ENCODE peak calls at places on chromosomes 5 and 9, in seven cellular contexts. One of them, this sample, is unnamed.

GRCh38 chr9:2526071-2526862 is 95.3 kb upstream of the VLDLR start:
- DNase-seq in Peyer's patch: no peak
- DNase-seq in suprapubic skin: no peak
- DNase-seq in tibial nerve: no peak
- DNase-seq in sigmoid colon: no peak
- DNase-seq in GM12878: no peak
- DNase-seq in stomach: no peak
- DNase-seq in this sample: no peak

GRCh38 chr5:172674155-172674554 is 33.1 kb downstream of the NEURL1B start:
- DNase-seq in tibial nerve: no peak
- DNase-seq in stomach: no peak
- DNase-seq in suprapubic skin: no peak
- DNase-seq in Peyer's patch: peak; percentile 54
- DNase-seq in sigmoid colon: peak; percentile 25
- DNase-seq in GM12878: no peak
- DNase-seq in this sample: no peak

GRCh38 chr5:159061834-159062530 is 37.7 kb downstream of the EBF1 start:
- DNase-seq in Peyer's patch: no peak
- DNase-seq in tibial nerve: no peak
- DNase-seq in stomach: no peak
- DNase-seq in GM12878: no peak
- DNase-seq in suprapubic skin: no peak
- DNase-seq in sigmoid colon: no peak
- DNase-seq in this sample: no peak

GRCh38 chr5:86623785-86624483 is 6.2 kb downstream of the COX7C start:
- DNase-seq in Peyer's patch: no peak
- DNase-seq in suprapubic skin: no peak
- DNase-seq in stomach: no peak
- DNase-seq in tibial nerve: no peak
- DNase-seq in sigmoid colon: no peak
- DNase-seq in GM12878: no peak
- DNase-seq in this sample: no peak

GRCh38 chr9:135702002-135702721 is at the start of gene KCNT1:
- DNase-seq in Peyer's patch: peak; percentile 69
- DNase-seq in stomach: peak; percentile 46
- DNase-seq in suprapubic skin: no peak
- DNase-seq in sigmoid colon: no peak
- DNase-seq in tibial nerve: peak; percentile 36
- DNase-seq in GM12878: no peak
- DNase-seq in this sample: peak; percentile 44

GRCh38 chr5:159422371-159422770 is 92.1 kb upstream of the IL12B start:
- DNase-seq in sigmoid colon: no peak
- DNase-seq in GM12878: no peak
- DNase-seq in tibial nerve: no peak
- DNase-seq in Peyer's patch: no peak
- DNase-seq in suprapubic skin: no peak
- DNase-seq in stomach: no peak
- DNase-seq in this sample: no peak

GRCh38 chr5:7668627-7669026 is 182.3 kb downstream of the CFAP90 start:
- DNase-seq in Peyer's patch: no peak
- DNase-seq in tibial nerve: no peak
- DNase-seq in stomach: no peak
- DNase-seq in suprapubic skin: no peak
- DNase-seq in sigmoid colon: no peak
- DNase-seq in GM12878: no peak
- DNase-seq in this sample: no peak

GRCh38 chr5:53472279-53472678 is 8.2 kb upstream of the FST start:
- DNase-seq in GM12878: no peak
- DNase-seq in Peyer's patch: no peak
- DNase-seq in sigmoid colon: no peak
- DNase-seq in stomach: no peak
- DNase-seq in tibial nerve: no peak
- DNase-seq in suprapubic skin: no peak
- DNase-seq in this sample: no peak

GRCh38 chr5:56763711-56764466 is 51.5 kb upstream of the MAP3K1 start:
- DNase-seq in GM12878: no peak
- DNase-seq in tibial nerve: no peak
- DNase-seq in stomach: no peak
- DNase-seq in Peyer's patch: no peak
- DNase-seq in suprapubic skin: no peak
- DNase-seq in sigmoid colon: no peak
- DNase-seq in this sample: peak; percentile 19

GRCh38 chr5:140398379-140398811 is 3.2 kb upstream of the ANKHD1 start:
- DNase-seq in tibial nerve: no peak
- DNase-seq in Peyer's patch: no peak
- DNase-seq in suprapubic skin: no peak
- DNase-seq in stomach: no peak
- DNase-seq in sigmoid colon: no peak
- DNase-seq in GM12878: no peak
- DNase-seq in this sample: no peak

GRCh38 chr5:79107020-79107796 is 4.4 kb upstream of the BHMT start:
- DNase-seq in Peyer's patch: no peak
- DNase-seq in sigmoid colon: no peak
- DNase-seq in suprapubic skin: no peak
- DNase-seq in GM12878: no peak
- DNase-seq in stomach: no peak
- DNase-seq in tibial nerve: no peak
- DNase-seq in this sample: peak; percentile 73

GRCh38 chr9:34381323-34381722 is 4.6 kb upstream of the MYORG start:
- DNase-seq in stomach: no peak
- DNase-seq in suprapubic skin: peak; percentile 63
- DNase-seq in Peyer's patch: peak; percentile 78
- DNase-seq in tibial nerve: no peak
- DNase-seq in GM12878: no peak
- DNase-seq in sigmoid colon: peak; percentile 70
- DNase-seq in this sample: peak; percentile 42

GRCh38 chr9:85927077-85927476 is 13.9 kb upstream of the NAA35 start:
- DNase-seq in suprapubic skin: no peak
- DNase-seq in sigmoid colon: no peak
- DNase-seq in Peyer's patch: no peak
- DNase-seq in GM12878: no peak
- DNase-seq in stomach: no peak
- DNase-seq in tibial nerve: no peak
- DNase-seq in this sample: no peak

GRCh38 chr9:115135786-115136185 is 17.8 kb upstream of the TNC start:
- DNase-seq in sigmoid colon: peak; percentile 79
- DNase-seq in stomach: no peak
- DNase-seq in GM12878: no peak
- DNase-seq in tibial nerve: no peak
- DNase-seq in suprapubic skin: no peak
- DNase-seq in Peyer's patch: no peak
- DNase-seq in this sample: no peak

GRCh38 chr9:83281306-83282255 is 218.6 kb upstream of the RASEF start:
- DNase-seq in tibial nerve: no peak
- DNase-seq in Peyer's patch: no peak
- DNase-seq in stomach: no peak
- DNase-seq in GM12878: no peak
- DNase-seq in sigmoid colon: no peak
- DNase-seq in suprapubic skin: no peak
- DNase-seq in this sample: peak; percentile 70

GRCh38 chr5:76210946-76211345 is 127.8 kb downstream of the SV2C start:
- DNase-seq in sigmoid colon: no peak
- DNase-seq in Peyer's patch: no peak
- DNase-seq in tibial nerve: no peak
- DNase-seq in GM12878: no peak
- DNase-seq in suprapubic skin: no peak
- DNase-seq in stomach: no peak
- DNase-seq in this sample: no peak

GRCh38 chr9:95815153-95815552 is 60.3 kb upstream of the ERCC6L2 start:
- DNase-seq in sigmoid colon: no peak
- DNase-seq in Peyer's patch: no peak
- DNase-seq in suprapubic skin: no peak
- DNase-seq in GM12878: no peak
- DNase-seq in tibial nerve: peak; percentile 35
- DNase-seq in stomach: no peak
- DNase-seq in this sample: no peak

GRCh38 chr9:16828335-16829281 is 41.9 kb downstream of the BNC2 start:
- DNase-seq in tibial nerve: peak; percentile 15
- DNase-seq in GM12878: no peak
- DNase-seq in suprapubic skin: peak; percentile 64
- DNase-seq in stomach: no peak
- DNase-seq in sigmoid colon: peak; percentile 78
- DNase-seq in Peyer's patch: peak; percentile 61
- DNase-seq in this sample: peak; percentile 20

GRCh38 chr5:64838376-64838775 is 69.6 kb downstream of the CWC27 start:
- DNase-seq in sigmoid colon: no peak
- DNase-seq in Peyer's patch: no peak
- DNase-seq in GM12878: no peak
- DNase-seq in tibial nerve: no peak
- DNase-seq in stomach: no peak
- DNase-seq in suprapubic skin: no peak
- DNase-seq in this sample: no peak

GRCh38 chr9:134205636-134206316 is 41.4 kb upstream of the RNU6ATAC start:
- DNase-seq in tibial nerve: peak; percentile 71
- DNase-seq in Peyer's patch: no peak
- DNase-seq in GM12878: no peak
- DNase-seq in stomach: no peak
- DNase-seq in suprapubic skin: peak; percentile 76
- DNase-seq in sigmoid colon: peak; percentile 78
- DNase-seq in this sample: peak; percentile 38

GRCh38 chr9:123281659-123282342 is 13.4 kb upstream of the STRBP start:
- DNase-seq in stomach: no peak
- DNase-seq in suprapubic skin: no peak
- DNase-seq in GM12878: no peak
- DNase-seq in sigmoid colon: no peak
- DNase-seq in tibial nerve: no peak
- DNase-seq in Peyer's patch: no peak
- DNase-seq in this sample: no peak

GRCh38 chr5:176499273-176499672 is 37.9 kb downstream of the RNF44 start:
- DNase-seq in Peyer's patch: no peak
- DNase-seq in tibial nerve: no peak
- DNase-seq in suprapubic skin: no peak
- DNase-seq in sigmoid colon: no peak
- DNase-seq in stomach: no peak
- DNase-seq in GM12878: no peak
- DNase-seq in this sample: no peak

DNA sequence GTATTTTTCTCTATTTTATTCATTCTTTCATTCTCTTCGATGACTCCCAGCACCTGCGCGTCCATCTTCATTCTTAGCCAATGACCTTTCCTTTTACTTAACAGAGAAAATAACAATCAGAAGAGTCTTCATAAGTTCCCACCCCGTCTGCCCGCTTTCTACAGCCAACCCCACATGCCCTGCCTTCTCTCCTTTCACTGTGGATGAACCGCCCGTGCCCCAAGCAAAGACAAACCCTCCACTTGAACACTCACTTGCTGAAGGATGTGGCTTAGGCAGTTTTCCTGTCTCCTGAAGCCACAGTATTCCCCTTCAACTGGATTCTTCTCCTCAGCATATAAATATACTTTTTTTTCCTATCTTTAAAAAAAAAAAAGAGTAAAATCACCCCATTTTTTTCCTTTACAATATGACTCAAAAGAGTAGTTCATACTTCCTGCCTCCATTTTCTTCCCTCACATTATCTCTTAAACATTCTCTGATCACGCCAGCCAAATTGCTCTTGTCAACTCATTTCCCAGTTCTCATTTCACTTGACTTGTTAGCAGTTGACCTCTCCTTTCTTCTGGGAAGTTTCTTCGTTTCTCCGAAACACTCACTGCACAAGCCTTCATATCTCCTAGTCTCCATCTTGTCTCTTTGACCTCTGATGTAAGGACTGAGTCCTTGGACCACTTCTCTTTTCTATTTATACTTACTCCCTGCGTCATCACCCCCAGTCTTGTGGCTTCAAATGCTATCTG is 11.1 kb downstream of the NIPSNAP3B start:
- DNase-seq in sigmoid colon: no peak
- DNase-seq in GM12878: peak; percentile 85
- DNase-seq in Peyer's patch: no peak
- DNase-seq in stomach: no peak
- DNase-seq in tibial nerve: no peak
- DNase-seq in suprapubic skin: no peak
- DNase-seq in this sample: peak; percentile 53
- TF ChIP-seq POLR2A in sigmoid colon: no peak
- TF ChIP-seq POLR2A in GM12878: peak; percentile 73
- TF ChIP-seq POLR2A in Peyer's patch: no peak
- TF ChIP-seq POLR2A in stomach: no peak
- TF ChIP-seq POLR2A in tibial nerve: no peak
- TF ChIP-seq POLR2A in suprapubic skin: no peak
- TF ChIP-seq POLR2A in this sample: no peak

DNA sequence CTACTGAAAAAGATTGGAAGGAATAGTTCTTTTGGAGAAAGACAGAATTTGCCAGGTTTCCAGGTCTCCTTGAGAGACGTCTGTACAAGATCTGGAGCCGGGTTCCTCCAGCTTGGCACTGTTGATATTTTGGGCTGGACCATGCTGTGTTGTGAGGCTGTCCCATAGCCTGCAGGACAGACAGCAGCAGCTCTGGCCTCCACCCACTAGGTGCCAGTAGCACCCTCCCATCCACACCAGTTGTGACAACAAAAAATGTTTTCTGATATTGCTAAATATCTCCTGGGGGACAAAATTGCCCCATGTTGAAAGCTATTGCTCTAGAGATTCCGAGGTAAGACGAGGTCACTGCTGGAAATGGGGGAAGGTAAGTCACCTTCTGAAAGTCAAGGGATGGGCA is 287.7 kb upstream of the DAP start:
- DNase-seq in tibial nerve: no peak
- DNase-seq in sigmoid colon: no peak
- DNase-seq in stomach: no peak
- DNase-seq in GM12878: no peak
- DNase-seq in Peyer's patch: no peak
- DNase-seq in suprapubic skin: no peak
- DNase-seq in this sample: no peak
- H3K36me3 ChIP-seq in tibial nerve: no peaks in the 10 kb centered on the region
- H3K36me3 ChIP-seq in sigmoid colon: no peaks in the 10 kb centered on the region
- H3K36me3 ChIP-seq in stomach: no peaks in the 10 kb centered on the region
- H3K36me3 ChIP-seq in GM12878: no peaks in the 10 kb centered on the region
- H3K36me3 ChIP-seq in Peyer's patch: no peaks in the 10 kb centered on the region
- H3K36me3 ChIP-seq in suprapubic skin: no peaks in the 10 kb centered on the region
- H3K36me3 ChIP-seq in this sample: no peaks in the 10 kb centered on the region

GRCh38 chr9:128927731-128928411 is 7.1 kb downstream of the PHYHD1 start:
- DNase-seq in GM12878: peak; percentile 9
- DNase-seq in suprapubic skin: no peak
- DNase-seq in stomach: peak; percentile 67
- DNase-seq in sigmoid colon: no peak
- DNase-seq in tibial nerve: no peak
- DNase-seq in Peyer's patch: no peak
- DNase-seq in this sample: peak; percentile 61
- TF ChIP-seq CTCF in GM12878: peak; percentile 87
- TF ChIP-seq CTCF in suprapubic skin: peak; percentile 86
- TF ChIP-seq CTCF in stomach: peak; percentile 85
- TF ChIP-seq CTCF in sigmoid colon: peak; percentile 87
- TF ChIP-seq CTCF in tibial nerve: peak; percentile 84
- TF ChIP-seq CTCF in Peyer's patch: peak; percentile 89
- TF ChIP-seq CTCF in this sample: peak; percentile 88

DNA sequence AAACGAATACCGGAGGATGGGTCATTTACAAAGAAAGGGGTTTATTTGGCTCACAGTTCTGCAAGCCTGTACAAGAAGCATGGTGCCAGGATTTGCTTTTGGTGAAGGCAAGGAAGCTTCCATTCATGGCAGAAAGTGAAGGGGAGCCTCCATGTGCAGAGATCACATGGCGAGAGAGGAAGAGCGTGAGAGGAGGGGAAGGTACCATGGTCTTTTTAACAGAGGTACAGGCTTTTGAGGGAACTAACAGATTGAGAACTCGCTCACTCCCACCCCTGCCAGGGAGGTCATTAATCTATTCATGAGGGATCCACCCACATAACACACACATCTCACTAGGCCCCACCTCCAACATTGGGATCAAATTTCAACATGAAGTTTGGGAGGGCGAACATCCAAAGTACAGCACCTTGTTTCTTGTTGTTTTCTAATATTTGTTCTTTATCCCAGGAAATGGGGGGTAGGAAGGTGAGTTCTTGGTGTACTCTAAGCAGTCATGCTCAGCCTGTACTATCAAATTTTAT is 18.5 kb downstream of the TMC1 start:
- DNase-seq in suprapubic skin: no peak
- DNase-seq in stomach: no peak
- DNase-seq in Peyer's patch: no peak
- DNase-seq in tibial nerve: no peak
- DNase-seq in GM12878: no peak
- DNase-seq in sigmoid colon: no peak
- DNase-seq in this sample: no peak
- TF ChIP-seq POLR2A in suprapubic skin: no peak
- TF ChIP-seq POLR2A in stomach: no peak
- TF ChIP-seq POLR2A in Peyer's patch: no peak
- TF ChIP-seq POLR2A in tibial nerve: no peak
- TF ChIP-seq POLR2A in GM12878: no peak
- TF ChIP-seq POLR2A in sigmoid colon: no peak
- TF ChIP-seq POLR2A in this sample: no peak